ENCODE peak calls at places on chromosome 22, in eight cellular contexts. K, Z, J, B, L, T, I and H are unnamed samples. For H3K4me1, the result is how much of the 10 kb centered on the place peaks cover.

GRCh38 chr22:39996732-39997131 is 2.0 kb downstream of the FAM83F start:
- DNase-seq in K (no peak), Z (no peak), J (no peak), B (no peak), L (no peak), T (no peak), I (no peak), H (no peak)

GRCh38 chr22:42321908-42322561 is 51.6 kb upstream of the TCF20 start:
- DNase-seq in K (no peak), Z (no peak), J (no peak), B (peak), L (no peak), T (no peak), I (no peak), H (no peak)

GRCh38 chr22:49021097-49021925 is 806.4 kb downstream of the BRD1 start:
- DNase-seq in K (no peak), Z (no peak), J (no peak), B (no peak), L (no peak), T (no peak), I (no peak), H (peak)

GRCh38 chr22:27507066-27507715 is 294.4 kb downstream of the MN1 start:
- DNase-seq in K (no peak), Z (no peak), J (no peak), B (no peak), L (peak), T (no peak), I (no peak), H (no peak)

GRCh38 chr22:29306175-29306829 is at the start of gene GAS2L1:
- DNase-seq in K (peak), Z (no peak), J (peak), B (peak), L (peak), T (peak), I (peak), H (peak)

GRCh38 chr22:43829904-43830851 is 18.1 kb upstream of the EFCAB6 start:
- DNase-seq in K (no peak), Z (no peak), J (peak), B (no peak), L (peak), T (no peak), I (no peak), H (peak)

GRCh38 chr22:26170795-26171194 is 1.5 kb downstream of the SEZ6L start:
- DNase-seq in K (no peak), Z (no peak), J (peak), B (no peak), L (no peak), T (no peak), I (no peak), H (no peak)

GRCh38 chr22:46084943-46085830 is 65.1 kb upstream of the PPARA start:
- DNase-seq in K (peak), Z (no peak), J (peak), B (peak), L (peak), T (no peak), I (no peak), H (peak)

GRCh38 chr22:26323013-26323412 is 106.0 kb upstream of the ASPHD2 start:
- DNase-seq in K (no peak), Z (no peak), J (no peak), B (no peak), L (no peak), T (no peak), I (no peak), H (no peak)

GRCh38 chr22:43798492-43798891 is 13.6 kb downstream of the EFCAB6 start:
- DNase-seq in K (no peak), Z (no peak), J (no peak), B (no peak), L (peak), T (no peak), I (no peak), H (no peak)

GRCh38 chr22:44964722-44965078 is 45.1 kb downstream of the PHF21B start:
- DNase-seq in K (no peak), Z (no peak), J (no peak), B (no peak), L (no peak), T (no peak), I (no peak), H (no peak)

GRCh38 chr22:22043296-22044078 is 60.9 kb upstream of the TOP3B start:
- DNase-seq in K (no peak), Z (no peak), J (no peak), B (no peak), L (no peak), T (no peak), I (no peak), H (no peak)

GRCh38 chr22:23070418-23071162 is at the start of gene GNAZ:
- DNase-seq in K (no peak), Z (peak), J (no peak), B (peak), L (peak), T (no peak), I (no peak), H (peak)

GRCh38 chr22:42848941-42849340 is 8.1 kb downstream of the ARFGAP3 start:
- DNase-seq in K (no peak), Z (no peak), J (no peak), B (no peak), L (no peak), T (no peak), I (no peak), H (peak)

GRCh38 chr22:26986884-26987283 is 329.5 kb downstream of the MIAT start:
- DNase-seq in K (no peak), Z (no peak), J (no peak), B (no peak), L (no peak), T (no peak), I (no peak), H (no peak)

GRCh38 chr22:27800250-27801131 is 1.1 kb downstream of the MN1 start:
- DNase-seq in K (no peak), Z (no peak), J (peak), B (no peak), L (peak), T (no peak), I (no peak), H (no peak)

GRCh38 chr22:29375436-29376076 is 12.8 kb downstream of the AP1B1 start:
- DNase-seq in K (no peak), Z (no peak), J (no peak), B (no peak), L (no peak), T (no peak), I (no peak), H (no peak)

GRCh38 chr22:42229455-42230149 is 40.9 kb downstream of the TCF20 start:
- DNase-seq in K (no peak), Z (no peak), J (no peak), B (no peak), L (peak), T (no peak), I (no peak), H (no peak)

GRCh38 chr22:26476705-26477340 is 6.8 kb downstream of the HPS4 start:
- DNase-seq in K (no peak), Z (no peak), J (no peak), B (no peak), L (peak), T (no peak), I (no peak), H (no peak)

GRCh38 chr22:24117942-24118341 is 63.3 kb upstream of the SUSD2 start:
- DNase-seq in K (no peak), Z (no peak), J (no peak), B (no peak), L (no peak), T (no peak), I (no peak), H (no peak)

GRCh38 chr22:39908737-39909136 is 7.9 kb downstream of the GRAP2 start:
- DNase-seq in K (no peak), Z (no peak), J (no peak), B (no peak), L (peak), T (no peak), I (no peak), H (no peak)

GRCh38 chr22:26234267-26234666 is 65.0 kb downstream of the SEZ6L start:
- DNase-seq in K (no peak), Z (no peak), J (no peak), B (no peak), L (no peak), T (no peak), I (no peak), H (no peak)

GRCh38 chr22:34370711-34371110 is 450.4 kb upstream of the LARGE1 start:
- DNase-seq in K (no peak), Z (no peak), J (no peak), B (no peak), L (no peak), T (no peak), I (no peak), H (no peak)

GRCh38 chr22:40403141-40403540 is 32.7 kb downstream of the SGSM3 start:
- DNase-seq in K (no peak), Z (no peak), J (no peak), B (no peak), L (no peak), T (no peak), I (no peak), H (no peak)

GRCh38 chr22:48422900-48423480 is 1404.7 kb downstream of the BRD1 start:
- DNase-seq in K (no peak), Z (no peak), J (no peak), B (no peak), L (no peak), T (no peak), I (no peak), H (peak)

GRCh38 chr22:44108076-44108475 is 72.6 kb upstream of the PARVG start:
- DNase-seq in K (no peak), Z (no peak), J (no peak), B (no peak), L (no peak), T (no peak), I (no peak), H (peak)

GRCh38 chr22:41914611-41915034 is 251 bp downstream of the SHISA8 start:
- DNase-seq in K (no peak), Z (no peak), J (no peak), B (no peak), L (no peak), T (no peak), I (no peak), H (no peak)

GRCh38 chr22:22884010-22884887 is 3.4 kb upstream of the IGLL5 start:
- DNase-seq in K (peak), Z (peak), J (peak), B (peak), L (peak), T (peak), I (peak), H (no peak)

DNA sequence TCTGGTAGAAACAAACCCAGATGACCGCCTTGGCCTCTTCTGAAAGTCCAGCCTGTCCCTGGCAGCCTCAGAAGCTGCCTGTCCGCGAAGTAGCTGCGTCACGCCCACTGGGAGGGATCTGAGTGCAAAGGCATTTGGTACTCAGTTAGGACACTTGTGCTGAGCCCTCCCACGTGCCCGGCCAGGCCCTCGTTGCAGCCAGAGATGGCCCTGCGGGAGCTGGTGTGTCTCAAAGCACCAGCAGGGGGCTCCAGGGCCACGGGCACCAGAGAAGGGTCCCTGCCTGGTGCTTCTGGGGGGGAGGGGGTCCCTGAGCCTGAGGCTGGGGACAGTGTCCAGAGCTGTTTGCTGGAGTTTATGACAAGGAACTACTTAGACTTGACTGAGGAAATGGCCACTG is 5.8 kb downstream of the SELENOO start:
- DNase-seq in K (no peak), Z (no peak), J (peak), B (no peak), L (peak), T (no peak), I (no peak), H (peak)
- TF ChIP-seq CTCF in K (no peak), Z (peak), J (peak), B (no peak), L (peak), T (peak), I (peak), H (peak)

GRCh38 chr22:19814428-19814827 is 40.2 kb downstream of the GNB1L start:
- DNase-seq in K (no peak), Z (peak), J (no peak), B (no peak), L (no peak), T (no peak), I (no peak), H (no peak)
- H3K4me1 ChIP-seq in K (under half), Z (under half), J (under half), B (under half), L (under half), T (under half), I (under half), H (under half)

GRCh38 chr22:37493979-37494378 is 7.8 kb upstream of the MFNG start:
- DNase-seq in K (no peak), Z (no peak), J (no peak), B (no peak), L (no peak), T (no peak), I (no peak), H (no peak)

GRCh38 chr22:37489994-37490393 is 3.8 kb upstream of the MFNG start:
- DNase-seq in K (no peak), Z (no peak), J (no peak), B (no peak), L (no peak), T (no peak), I (no peak), H (no peak)

GRCh38 chr22:37491106-37491505 is 4.9 kb upstream of the MFNG start:
- DNase-seq in K (no peak), Z (no peak), J (no peak), B (no peak), L (no peak), T (no peak), I (no peak), H (no peak)

GRCh38 chr22:37491559-37492427 is 5.6 kb upstream of the MFNG start:
- DNase-seq in K (peak), Z (no peak), J (no peak), B (peak), L (no peak), T (no peak), I (no peak), H (peak)

GRCh38 chr22:37492428-37493344 is 6.5 kb upstream of the MFNG start:
- DNase-seq in K (peak), Z (peak), J (no peak), B (peak), L (peak), T (peak), I (no peak), H (peak)
- TF ChIP-seq CTCF in K (peak), Z (peak), J (peak), B (no peak), L (peak), T (peak), I (peak), H (peak)

GRCh38 chr22:37807410-37808293 is at the start of gene GCAT:
- DNase-seq in K (peak), Z (peak), J (peak), B (peak), L (peak), T (peak), I (peak), H (peak)

GRCh38 chr22:37804886-37805857 is 2.6 kb upstream of the GCAT start:
- DNase-seq in K (peak), Z (peak), J (peak), B (peak), L (peak), T (peak), I (peak), H (peak)

GRCh38 chr22:37806409-37807338 is 1.1 kb upstream of the GCAT start:
- DNase-seq in K (peak), Z (no peak), J (no peak), B (peak), L (peak), T (no peak), I (no peak), H (no peak)

GRCh38 chr22:37804502-37804885 is 3.2 kb upstream of the GCAT start:
- DNase-seq in K (peak), Z (no peak), J (no peak), B (peak), L (no peak), T (no peak), I (no peak), H (no peak)

DNA sequence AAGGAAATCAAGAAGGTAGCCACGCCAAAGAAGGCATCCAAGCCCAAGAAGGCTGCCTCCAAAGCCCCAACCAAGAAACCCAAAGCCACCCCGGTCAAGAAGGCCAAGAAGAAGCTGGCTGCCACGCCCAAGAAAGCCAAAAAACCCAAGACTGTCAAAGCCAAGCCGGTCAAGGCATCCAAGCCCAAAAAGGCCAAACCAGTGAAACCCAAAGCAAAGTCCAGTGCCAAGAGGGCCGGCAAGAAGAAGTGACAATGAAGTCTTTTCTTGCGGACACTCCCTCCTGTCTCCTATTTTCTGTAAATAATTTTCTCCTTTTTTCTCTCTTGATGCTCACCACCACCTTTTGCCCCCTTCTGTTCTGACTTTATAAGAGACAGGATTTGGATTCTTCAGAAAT is 1.9 kb upstream of the GCAT start:
- DNase-seq in K (no peak), Z (no peak), J (no peak), B (peak), L (no peak), T (no peak), I (no peak), H (no peak)
- H3K4me1 ChIP-seq in K (under half), Z (under half), J (half or more), B (under half), L (under half), T (under half), I (under half), H (under half)